ENCODE peak calls at places on chromosomes 2 and 18, in five cellular contexts. N is activated naive CD4-positive, alpha-beta T cell; Y is posterior vena cava; I is 8988T; J is T-helper 9 cell. Z is an unnamed sample.

GRCh38 chr2:175688241-175688640 is 313.8 kb downstream of the LNPK start:
- DNase-seq in N (no peak), Y (no peak), I (no peak), J (no peak), Z (no peak)

GRCh38 chr2:100036793-100037192 is 105.6 kb downstream of the AFF3 start:
- DNase-seq in N (no peak), Y (no peak), I (no peak), J (no peak), Z (no peak)

GRCh38 chr18:59516356-59517155 is 157.5 kb upstream of the LMAN1 start:
- DNase-seq in N (no peak), Y (no peak), I (no peak), J (no peak), Z (peak)

GRCh38 chr2:63056309-63057065 is 5.9 kb downstream of the OTX1 start:
- DNase-seq in N (no peak), Y (peak), I (no peak), J (no peak), Z (no peak)

GRCh38 chr2:44866131-44866530 is 75.4 kb upstream of the SIX3 start:
- DNase-seq in N (no peak), Y (no peak), I (no peak), J (no peak), Z (no peak)

GRCh38 chr2:112317303-112318158 is 42.1 kb downstream of the ZC3H6 start:
- DNase-seq in N (no peak), Y (no peak), I (no peak), J (no peak), Z (no peak)

GRCh38 chr18:8706545-8706980 is 1.2 kb downstream of the MTCL1 start:
- DNase-seq in N (peak), Y (no peak), I (peak), J (no peak), Z (no peak)

GRCh38 chr2:232707076-232707475 is 9.9 kb downstream of the GIGYF2 start:
- DNase-seq in N (no peak), Y (no peak), I (no peak), J (no peak), Z (no peak)

GRCh38 chr2:28469304-28469703 is 26.6 kb upstream of the PLB1 start:
- DNase-seq in N (no peak), Y (no peak), I (no peak), J (no peak), Z (no peak)

GRCh38 chr2:37323770-37324535 is 680 bp downstream of the PRKD3 start:
- DNase-seq in N (no peak), Y (no peak), I (no peak), J (peak), Z (no peak)

GRCh38 chr2:204670124-204670523 is 124.8 kb downstream of the PARD3B start:
- DNase-seq in N (no peak), Y (no peak), I (no peak), J (no peak), Z (no peak)

GRCh38 chr2:40103590-40103989 is 324.5 kb upstream of the THUMPD2 start:
- DNase-seq in N (no peak), Y (no peak), I (no peak), J (no peak), Z (no peak)

GRCh38 chr2:135650721-135651120 is 90.9 kb upstream of the UBXN4 start:
- DNase-seq in N (no peak), Y (no peak), I (no peak), J (no peak), Z (no peak)

GRCh38 chr2:146734042-146734715 is 1110.7 kb upstream of the ACVR2A start:
- DNase-seq in N (no peak), Y (no peak), I (no peak), J (no peak), Z (no peak)

GRCh38 chr2:140128909-140129308 is 1348.7 kb upstream of the NXPH2 start:
- DNase-seq in N (no peak), Y (no peak), I (no peak), J (no peak), Z (no peak)

GRCh38 chr2:228840113-228840742 is 430.9 kb downstream of the PID1 start:
- DNase-seq in N (no peak), Y (no peak), I (no peak), J (no peak), Z (no peak)

GRCh38 chr2:100610381-100610831 is 47.6 kb downstream of the PDCL3 start:
- DNase-seq in N (peak), Y (peak), I (peak), J (peak), Z (peak)

GRCh38 chr2:36906277-36906676 is 60.1 kb downstream of the STRN start:
- DNase-seq in N (no peak), Y (no peak), I (no peak), J (no peak), Z (no peak)

GRCh38 chr2:167816897-167817296 is 430.5 kb downstream of the STK39 start:
- DNase-seq in N (no peak), Y (no peak), I (no peak), J (no peak), Z (no peak)

GRCh38 chr2:68302281-68302680 is 17.5 kb downstream of the CNRIP1 start:
- DNase-seq in N (no peak), Y (no peak), I (no peak), J (no peak), Z (no peak)

GRCh38 chr2:69704446-69704845 is 37.5 kb upstream of the ANXA4 start:
- DNase-seq in N (no peak), Y (no peak), I (no peak), J (no peak), Z (no peak)

GRCh38 chr18:12639990-12640880 is 17.7 kb downstream of the SPIRE1 start:
- DNase-seq in N (no peak), Y (no peak), I (no peak), J (no peak), Z (no peak)

GRCh38 chr18:63319383-63320040 is at the start of gene BCL2:
- DNase-seq in N (peak), Y (peak), I (no peak), J (no peak), Z (no peak)

GRCh38 chr2:21268197-21268870 is 144.6 kb downstream of the TDRD15 start:
- DNase-seq in N (no peak), Y (no peak), I (no peak), J (no peak), Z (no peak)

GRCh38 chr2:112154246-112155110 is 16.3 kb downstream of the FBLN7 start:
- DNase-seq in N (no peak), Y (peak), I (no peak), J (peak), Z (no peak)

GRCh38 chr2:84383271-84383670 is 75.8 kb downstream of the SUCLG1 start:
- DNase-seq in N (no peak), Y (no peak), I (no peak), J (no peak), Z (no peak)